ENCODE peak calls at places on chromosomes 1 and 21, in seven cellular contexts. Z is left lung; P is esophagus squamous epithelium; X is body of pancreas; E is CD8-positive, alpha-beta T cell; Y is mesenchymal stem cell; K is neuronal stem cell. N is an unnamed sample.

GRCh38 chr1:42165511-42166210 is 1.1 kb upstream of the GUCA2A start:
- DNase-seq in Z (peak; percentile 90), P (no peak), X (peak; percentile 69), E (no peak), Y (peak; percentile 18), K (no peak), N (peak; percentile 88)

GRCh38 chr1:83637586-83637985 is 361.3 kb downstream of the TTLL7 start:
- DNase-seq in Z (no peak), P (no peak), X (no peak), E (no peak), Y (no peak), K (no peak), N (peak; percentile 35)

GRCh38 chr1:24984800-24985552 is 54.9 kb upstream of the RUNX3 start:
- DNase-seq in Z (no peak), P (no peak), X (no peak), E (no peak), Y (no peak), K (no peak), N (no peak)

GRCh38 chr1:192904438-192904895 is 95.6 kb downstream of the RGS2 start:
- DNase-seq in Z (no peak), P (no peak), X (peak; percentile 48), E (no peak), Y (peak; percentile 67), K (no peak), N (no peak)

GRCh38 chr1:50308883-50309282 is 114.4 kb downstream of the DMRTA2 start:
- DNase-seq in Z (no peak), P (no peak), X (peak; percentile 22), E (no peak), Y (peak; percentile 8), K (peak; percentile 84), N (no peak)

GRCh38 chr1:241391926-241392710 is 35.1 kb upstream of the RGS7 start:
- DNase-seq in Z (no peak), P (no peak), X (no peak), E (no peak), Y (no peak), K (no peak), N (peak; percentile 19)

GRCh38 chr1:167109125-167109524 is 15.2 kb downstream of the STYXL2 start:
- DNase-seq in Z (no peak), P (no peak), X (no peak), E (no peak), Y (no peak), K (no peak), N (no peak)

GRCh38 chr21:31710586-31710985 is 21.3 kb downstream of the SCAF4 start:
- DNase-seq in Z (no peak), P (no peak), X (no peak), E (no peak), Y (no peak), K (no peak), N (peak; percentile 35)

GRCh38 chr1:164673584-164674214 is 114.7 kb downstream of the PBX1 start:
- DNase-seq in Z (no peak), P (no peak), X (no peak), E (no peak), Y (no peak), K (no peak), N (peak; percentile 79)

GRCh38 chr1:232423591-232423990 is 206.3 kb downstream of the SIPA1L2 start:
- DNase-seq in Z (no peak), P (no peak), X (no peak), E (no peak), Y (no peak), K (no peak), N (no peak)

GRCh38 chr1:203771901-203772301 is 6.9 kb downstream of the LAX1 start:
- DNase-seq in Z (no peak), P (no peak), X (no peak), E (no peak), Y (peak; percentile 22), K (no peak), N (no peak)

GRCh38 chr1:175204285-175204684 is 11.7 kb upstream of the KIAA0040 start:
- DNase-seq in Z (no peak), P (no peak), X (no peak), E (no peak), Y (no peak), K (no peak), N (no peak)

GRCh38 chr21:34892196-34892595 is 156.9 kb downstream of the RUNX1 start:
- DNase-seq in Z (no peak), P (no peak), X (no peak), E (no peak), Y (peak; percentile 44), K (no peak), N (peak; percentile 85)

GRCh38 chr1:177181631-177182291 is 11.0 kb downstream of the BRINP2 start:
- DNase-seq in Z (peak; percentile 82), P (no peak), X (peak; percentile 61), E (peak; percentile 3), Y (peak; percentile 63), K (peak; percentile 80), N (peak; percentile 90)

GRCh38 chr1:26953374-26953773 is 6.9 kb downstream of the KDF1 start:
- DNase-seq in Z (peak; percentile 17), P (no peak), X (no peak), E (no peak), Y (no peak), K (no peak), N (no peak)

GRCh38 chr1:14439015-14439414 is 159.5 kb upstream of the KAZN start:
- DNase-seq in Z (no peak), P (no peak), X (no peak), E (no peak), Y (no peak), K (no peak), N (no peak)

GRCh38 chr1:26791138-26791537 is 3.4 kb downstream of the PIGV start:
- DNase-seq in Z (no peak), P (no peak), X (no peak), E (no peak), Y (no peak), K (no peak), N (no peak)

GRCh38 chr1:62823556-62823955 is 39.6 kb downstream of the ATG4C start:
- DNase-seq in Z (no peak), P (no peak), X (no peak), E (no peak), Y (no peak), K (no peak), N (no peak)

GRCh38 chr21:15837603-15838002 is 107.8 kb downstream of the USP25 start:
- DNase-seq in Z (no peak), P (no peak), X (no peak), E (no peak), Y (peak; percentile 74), K (no peak), N (no peak)

GRCh38 chr1:221284028-221284427 is 404.8 kb downstream of the HLX start:
- DNase-seq in Z (no peak), P (no peak), X (no peak), E (no peak), Y (peak; percentile 60), K (no peak), N (peak; percentile 90)

GRCh38 chr1:145936247-145936646 is 9.0 kb upstream of the RBM8A start:
- DNase-seq in Z (no peak), P (no peak), X (no peak), E (no peak), Y (no peak), K (no peak), N (peak; percentile 34)

GRCh38 chr1:54371038-54371935 is 34.9 kb downstream of the SSBP3 start:
- DNase-seq in Z (no peak), P (no peak), X (peak; percentile 58), E (no peak), Y (no peak), K (no peak), N (no peak)

GRCh38 chr21:44354775-44355771 is 1.7 kb downstream of the TRPM2 start:
- DNase-seq in Z (peak; percentile 72), P (no peak), X (no peak), E (no peak), Y (no peak), K (no peak), N (peak; percentile 81)

GRCh38 chr1:229848762-229849677 is 218.0 kb upstream of the GALNT2 start:
- DNase-seq in Z (no peak), P (no peak), X (peak; percentile 23), E (no peak), Y (peak; percentile 16), K (no peak), N (peak; percentile 66)

GRCh38 chr1:110150330-110151174 is at the start of gene SLC6A17:
- DNase-seq in Z (no peak), P (no peak), X (no peak), E (no peak), Y (peak; percentile 30), K (peak; percentile 45), N (peak; percentile 96)

GRCh38 chr1:212062832-212063438 is 27.4 kb downstream of the DTL start:
- DNase-seq in Z (no peak), P (no peak), X (no peak), E (no peak), Y (peak; percentile 66), K (peak; percentile 3), N (peak; percentile 36)

GRCh38 chr1:94322696-94323095 is 85.3 kb upstream of the ARHGAP29 start:
- DNase-seq in Z (no peak), P (no peak), X (no peak), E (no peak), Y (no peak), K (no peak), N (no peak)

GRCh38 chr1:226064168-226064815 is 1.8 kb downstream of the H3-3A start:
- DNase-seq in Z (no peak), P (no peak), X (peak; percentile 41), E (no peak), Y (peak; percentile 43), K (no peak), N (no peak)

GRCh38 chr1:244325056-244325764 is 126.5 kb downstream of the ADSS2 start:
- DNase-seq in Z (no peak), P (no peak), X (no peak), E (no peak), Y (no peak), K (no peak), N (no peak)

DNA sequence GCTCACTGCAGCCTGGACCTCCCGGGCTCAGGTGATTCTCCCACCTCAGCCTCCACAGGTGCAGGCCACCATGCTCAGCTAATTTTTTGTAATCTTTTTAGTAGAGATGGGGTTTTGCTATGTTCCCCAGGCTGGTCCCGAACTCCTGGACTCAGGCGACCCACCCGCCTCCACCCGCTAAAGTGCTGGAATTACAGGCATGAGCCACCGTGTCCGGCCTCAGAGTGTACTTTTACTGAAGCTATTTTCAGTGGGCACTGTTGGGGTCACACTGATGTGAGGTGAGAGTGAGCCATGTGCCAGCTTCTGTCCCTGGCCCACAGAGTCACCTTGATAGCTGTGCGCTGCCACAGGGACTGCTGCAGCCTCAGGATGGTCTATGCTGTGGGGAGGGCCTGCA is 25.3 kb upstream of the HHAT start:
- DNase-seq in Z (no peak), P (no peak), X (no peak), E (no peak), Y (no peak), K (no peak), N (no peak)
- H3K9me3 ChIP-seq in Z (no peaks in the 10 kb centered on the region), P (no peaks in the 10 kb centered on the region), X (no peaks in the 10 kb centered on the region), E (no peaks in the 10 kb centered on the region), Y (no peaks in the 10 kb centered on the region), K (no peaks in the 10 kb centered on the region), N (no peaks in the 10 kb centered on the region)

GRCh38 chr1:93120614-93121013 is 41.5 kb downstream of the MTF2 start:
- DNase-seq in Z (no peak), P (no peak), X (no peak), E (no peak), Y (no peak), K (no peak), N (no peak)
- H3K36me3 ChIP-seq in Z (no peaks in the 10 kb centered on the region), P (peaks cover 67% of the 10 kb centered on the region), X (no peaks in the 10 kb centered on the region), E (peaks cover 17% of the 10 kb centered on the region), Y (peaks cover 41% of the 10 kb centered on the region), K (peaks cover 100% of the 10 kb centered on the region), N (peaks cover 27% of the 10 kb centered on the region)

GRCh38 chr1:172178846-172179245 is 241.6 kb upstream of the C1orf105 start:
- DNase-seq in Z (no peak), P (no peak), X (no peak), E (no peak), Y (no peak), K (no peak), N (no peak)
- H3K27ac ChIP-seq in Z (no peak overlapping the region), P (no peak overlapping the region), X (no peak overlapping the region), E (no peak overlapping the region), Y (no peak overlapping the region), K (no peak overlapping the region), N (no peak overlapping the region)

GRCh38 chr1:114496091-114496490 is 14.9 kb downstream of the TRIM33 start:
- DNase-seq in Z (no peak), P (no peak), X (no peak), E (no peak), Y (no peak), K (no peak), N (no peak)
- H3K9me3 ChIP-seq in Z (no peaks in the 10 kb centered on the region), P (no peaks in the 10 kb centered on the region), X (no peaks in the 10 kb centered on the region), E (no peaks in the 10 kb centered on the region), Y (no peaks in the 10 kb centered on the region), K (peaks cover 2% of the 10 kb centered on the region), N (no peaks in the 10 kb centered on the region)

N was measured in osteoblast.